ENCODE peak calls at places on chromosomes 4 and X, in four cellular contexts. T, O, D and Y are unnamed samples.

GRCh38 chr4:137000432-137000831 is 531.9 kb downstream of the PCDH18 start:
- DNase-seq in D (no peak), T (no peak), O (no peak), Y (no peak)

GRCh38 chr4:142656178-142656577 is 189.9 kb downstream of the INPP4B start:
- DNase-seq in T (peak), O (no peak), D (no peak), Y (no peak)

GRCh38 chrX:104307341-104307740 is 52.6 kb upstream of the ESX1 start:
- DNase-seq in T (no peak), D (no peak), O (no peak), Y (no peak)

GRCh38 chrX:121308276-121308805 is 260.9 kb downstream of the GLUD2 start:
- DNase-seq in T (peak), O (peak), D (no peak), Y (peak)

GRCh38 chrX:119942831-119943184 is 743 bp downstream of the NKAP start:
- DNase-seq in T (no peak), D (no peak), O (no peak), Y (no peak)

GRCh38 chr4:184644553-184645307 is 4.5 kb downstream of the CASP3 start:
- DNase-seq in D (no peak), O (no peak), T (peak), Y (no peak)

GRCh38 chr4:18882468-18882867 is 860.9 kb upstream of the LCORL start:
- DNase-seq in O (no peak), D (no peak), T (peak), Y (no peak)

GRCh38 chr4:8342651-8343050 is 73.1 kb downstream of the HTRA3 start:
- DNase-seq in O (peak), D (no peak), T (peak), Y (no peak)

GRCh38 chr4:6560416-6561172 is 14.4 kb upstream of the MAN2B2 start:
- DNase-seq in T (no peak), O (no peak), D (no peak), Y (no peak)

GRCh38 chr4:7013171-7013570 is 30.0 kb upstream of the TADA2B start:
- DNase-seq in T (no peak), D (no peak), O (peak), Y (no peak)

GRCh38 chrX:149898554-149898953 is 17.6 kb downstream of the MAGEA8 start:
- DNase-seq in O (no peak), D (no peak), T (no peak), Y (no peak)

GRCh38 chr4:5780831-5781480 is 70.0 kb downstream of the EVC start:
- DNase-seq in T (no peak), D (no peak), O (no peak), Y (no peak)

GRCh38 chr4:121728798-121729226 is 32.0 kb upstream of the ANXA5 start:
- DNase-seq in O (no peak), D (no peak), T (no peak), Y (no peak)

GRCh38 chr4:78707268-78707667 is 68.9 kb upstream of the BMP2K start:
- DNase-seq in D (no peak), O (no peak), T (no peak), Y (no peak)

GRCh38 chr4:41360911-41361830 is 104.4 kb downstream of the UCHL1 start:
- DNase-seq in O (peak), D (no peak), T (peak), Y (peak)

GRCh38 chr4:1746265-1746691 is 25.0 kb downstream of the TACC3 start:
- DNase-seq in O (peak), T (peak), D (peak), Y (peak)

GRCh38 chr4:153218961-153219360 is 14.7 kb downstream of the TRIM2 start:
- DNase-seq in D (no peak), T (no peak), O (no peak), Y (peak)

GRCh38 chr4:130026185-130026584 is 930.2 kb downstream of the C4orf33 start:
- DNase-seq in T (peak), D (no peak), O (no peak), Y (no peak)

GRCh38 chr4:7759221-7759620 is 180.4 kb downstream of the AFAP1 start:
- DNase-seq in T (no peak), D (peak), O (no peak), Y (no peak)

GRCh38 chr4:52825311-52826090 is 36.6 kb upstream of the RASL11B start:
- DNase-seq in O (no peak), T (no peak), D (no peak), Y (no peak)

DNA sequence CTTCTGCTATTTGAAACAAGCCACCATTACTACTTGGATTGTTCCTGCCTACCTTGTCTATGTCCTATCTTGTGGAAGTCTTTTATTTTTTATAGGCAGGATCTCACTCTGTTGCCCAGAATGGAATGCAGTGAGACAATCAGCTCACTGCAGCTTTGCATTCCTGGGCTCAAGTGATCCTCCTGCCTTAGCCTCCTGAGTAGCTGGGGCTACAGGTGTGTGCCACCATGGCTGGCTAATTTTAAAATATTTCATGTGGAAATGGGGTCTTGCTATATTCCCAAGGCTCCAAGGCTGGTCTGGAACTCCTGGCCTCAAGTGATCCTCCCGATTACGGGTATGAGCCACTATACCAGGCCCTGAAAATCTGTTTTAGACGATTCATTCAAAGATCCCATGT is 7.6 kb downstream of the RPS3A start:
- DNase-seq in T (no peak), O (no peak), D (no peak), Y (no peak)
- TF ChIP-seq POLR2AphosphoS5 in T (no peak), O (no peak), D (peak), Y (no peak)

GRCh38 chrX:55742649-55743048 is 25.1 kb downstream of the RRAGB start:
- DNase-seq in T (no peak), D (no peak), O (no peak), Y (no peak)
- TF ChIP-seq POLR2AphosphoS5 in T (no peak), D (no peak), O (no peak), Y (no peak)

GRCh38 chr4:10108818-10109783 is 7.5 kb downstream of the WDR1 start:
- DNase-seq in D (no peak), O (no peak), T (no peak), Y (peak)
- TF ChIP-seq POLR2AphosphoS5 in D (peak), O (no peak), T (no peak), Y (no peak)

DNA sequence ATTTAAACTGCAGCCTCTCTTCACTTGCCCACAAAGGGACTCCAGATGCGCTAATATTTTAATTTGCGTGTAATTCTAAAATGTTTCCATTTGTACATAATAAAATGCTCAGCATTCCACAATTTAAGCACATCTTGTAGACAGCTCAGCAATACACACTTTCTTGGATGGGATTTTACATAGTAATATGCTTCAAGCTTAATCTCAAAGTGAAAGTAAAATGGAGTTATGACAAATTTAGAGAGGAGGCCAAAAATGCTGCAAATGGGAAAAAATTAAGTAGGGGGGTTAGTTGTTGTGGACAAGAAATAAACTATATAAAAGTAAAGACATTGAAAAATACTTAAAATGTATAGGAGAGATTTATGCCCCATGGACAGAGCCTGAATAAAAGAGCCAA is 149.1 kb downstream of the FBXO8 start:
- DNase-seq in O (no peak), D (no peak), T (no peak), Y (no peak)
- TF ChIP-seq POLR2AphosphoS5 in O (no peak), D (no peak), T (no peak), Y (no peak)

DNA sequence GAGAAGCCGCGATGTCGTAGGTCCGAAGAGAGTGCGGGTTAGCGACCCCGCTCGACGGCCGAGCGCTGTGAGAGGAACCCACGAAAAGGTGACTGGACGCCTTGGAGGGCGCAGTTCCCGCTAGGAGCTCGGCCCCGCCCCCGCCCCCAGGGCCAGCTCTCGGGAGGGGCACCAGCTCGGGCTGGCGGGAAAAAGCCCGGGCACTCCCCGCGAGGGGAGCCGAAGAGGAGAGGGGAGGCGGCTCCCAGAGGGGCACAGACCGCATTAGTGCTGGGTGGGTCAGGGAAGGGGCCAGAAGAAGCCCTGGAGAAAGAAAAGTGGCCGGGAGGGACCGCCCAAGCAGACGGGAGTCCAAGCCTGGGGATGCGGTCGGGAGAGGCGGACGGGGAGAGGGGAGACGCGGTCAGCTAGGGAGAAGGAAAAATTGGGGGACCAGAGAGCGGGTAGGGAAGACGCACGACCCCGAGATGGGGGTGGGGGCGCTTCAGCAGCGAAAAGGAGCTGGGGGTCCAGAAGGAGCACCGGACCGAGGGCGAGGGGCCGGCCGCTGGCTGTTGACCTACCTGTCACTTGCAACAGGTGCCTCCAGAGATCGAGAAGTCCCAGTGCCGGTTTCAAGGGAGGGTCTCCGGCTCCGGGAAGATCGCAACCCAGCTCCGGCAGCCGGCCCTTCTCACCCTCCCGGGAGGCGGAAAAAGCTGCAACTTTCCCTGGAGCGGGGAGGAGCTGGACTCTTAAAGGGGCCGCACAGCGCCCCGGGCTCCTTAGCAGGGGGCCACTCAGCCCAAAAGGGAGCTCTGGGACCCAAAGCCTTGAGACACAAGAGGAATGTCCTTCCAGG is at the start of gene SYTL4:
- DNase-seq in D (peak), T (peak), O (peak), Y (peak)
- TF ChIP-seq POLR2AphosphoS5 in D (no peak), T (no peak), O (no peak), Y (no peak)

GRCh38 chr4:139014391-139015268 is 951 bp upstream of the NOCT start:
- DNase-seq in D (peak), O (peak), T (peak), Y (no peak)
- TF ChIP-seq POLR2AphosphoS5 in D (no peak), O (peak), T (no peak), Y (peak)

DNA sequence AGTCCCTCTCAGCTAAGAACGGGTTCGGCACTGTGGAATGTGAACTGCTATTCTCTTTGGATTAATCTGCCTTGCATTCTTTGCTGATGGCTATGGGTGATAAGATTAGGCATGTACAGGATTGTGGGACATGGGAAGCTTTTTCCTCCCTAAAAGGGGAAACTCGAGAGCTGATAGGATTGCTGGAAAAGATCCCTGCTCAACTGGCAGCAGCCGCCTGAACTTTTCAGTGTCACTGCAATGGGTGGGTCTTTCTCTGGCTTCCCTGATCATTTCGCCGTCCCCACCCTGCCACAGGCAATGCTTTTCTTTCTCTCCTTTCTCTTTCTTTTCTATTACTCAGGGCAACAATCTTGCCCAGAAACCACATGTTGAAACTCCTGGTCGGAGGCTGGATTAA is 20.5 kb downstream of the PAGE2 start:
- DNase-seq in O (no peak), T (no peak), D (no peak), Y (no peak)
- TF ChIP-seq POLR2AphosphoS5 in O (no peak), T (no peak), D (no peak), Y (no peak)

DNA sequence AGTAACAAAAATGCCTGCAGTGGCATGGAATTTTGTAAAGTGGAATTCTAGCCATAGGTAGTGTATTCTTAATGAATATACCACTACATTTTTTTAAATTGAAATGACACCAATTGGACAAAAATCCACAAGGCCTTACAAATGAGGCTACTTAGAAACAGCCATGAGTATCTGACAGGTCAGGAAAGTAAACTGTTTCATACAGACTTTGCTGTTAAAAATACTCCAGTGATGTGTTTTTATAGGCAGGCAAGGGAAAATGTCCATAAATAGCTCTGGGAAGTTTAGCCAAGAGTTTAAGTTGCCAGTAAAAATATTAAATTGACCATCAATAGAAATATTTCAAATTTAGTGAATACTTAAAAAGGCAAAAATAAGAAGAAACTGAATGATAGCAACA is 41.8 kb upstream of the PDLIM5 start:
- DNase-seq in T (no peak), O (no peak), D (no peak), Y (no peak)
- TF ChIP-seq POLR2AphosphoS5 in T (no peak), O (no peak), D (no peak), Y (no peak)